ENCODE peak calls at places on chromosomes 12 and 14, in four cellular contexts. One of them, this sample, is unnamed.
A peak's percentile ranks its signal among the peaks of the same experiment; 100 is the strongest.

GRCh38 chr12:2876431-2877046 is 435 bp downstream of the FOXM1 start:
- DNase-seq in GM12878: no peak
- DNase-seq in K562: peak; percentile 47
- DNase-seq in endothelial cell of umbilical vein: no peak
- DNase-seq in this sample: no peak

GRCh38 chr14:99252940-99253868 is 18.8 kb downstream of the BCL11B start:
- DNase-seq in endothelial cell of umbilical vein: no peak
- DNase-seq in GM12878: no peak
- DNase-seq in K562: no peak
- DNase-seq in this sample: no peak

GRCh38 chr12:131865196-131865875 is 29.1 kb upstream of the ULK1 start:
- DNase-seq in GM12878: no peak
- DNase-seq in endothelial cell of umbilical vein: no peak
- DNase-seq in K562: no peak
- DNase-seq in this sample: peak; percentile 30

GRCh38 chr12:132597333-132598283 is 12.8 kb downstream of the LRCOL1 start:
- DNase-seq in K562: no peak
- DNase-seq in endothelial cell of umbilical vein: peak; percentile 53
- DNase-seq in GM12878: no peak
- DNase-seq in this sample: peak; percentile 23

GRCh38 chr12:68871899-68872298 is 61.1 kb downstream of the CPM start:
- DNase-seq in K562: no peak
- DNase-seq in GM12878: no peak
- DNase-seq in endothelial cell of umbilical vein: peak; percentile 11
- DNase-seq in this sample: peak; percentile 28

GRCh38 chr12:124537525-124538193 is 29.8 kb downstream of the NCOR2 start:
- DNase-seq in endothelial cell of umbilical vein: no peak
- DNase-seq in GM12878: no peak
- DNase-seq in K562: no peak
- DNase-seq in this sample: no peak

GRCh38 chr12:16600525-16600924 is 5.4 kb downstream of the LMO3 start:
- DNase-seq in K562: no peak
- DNase-seq in endothelial cell of umbilical vein: no peak
- DNase-seq in GM12878: no peak
- DNase-seq in this sample: no peak

GRCh38 chr12:110666892-110667291 is 22.0 kb downstream of the HVCN1 start:
- DNase-seq in K562: no peak
- DNase-seq in GM12878: no peak
- DNase-seq in endothelial cell of umbilical vein: no peak
- DNase-seq in this sample: no peak

GRCh38 chr14:29111554-29111953 is 345.0 kb downstream of the FOXG1 start:
- DNase-seq in endothelial cell of umbilical vein: peak; percentile 10
- DNase-seq in K562: no peak
- DNase-seq in GM12878: no peak
- DNase-seq in this sample: no peak

GRCh38 chr12:106251636-106252035 is 3.8 kb upstream of the CKAP4 start:
- DNase-seq in endothelial cell of umbilical vein: no peak
- DNase-seq in GM12878: no peak
- DNase-seq in K562: no peak
- DNase-seq in this sample: peak; percentile 56

GRCh38 chr14:104639889-104640548 is 35.4 kb upstream of the TMEM179 start:
- DNase-seq in GM12878: no peak
- DNase-seq in endothelial cell of umbilical vein: peak; percentile 55
- DNase-seq in K562: peak; percentile 80
- DNase-seq in this sample: peak; percentile 24

GRCh38 chr14:60250318-60251035 is 1.5 kb downstream of the PPM1A start:
- DNase-seq in K562: no peak
- DNase-seq in endothelial cell of umbilical vein: no peak
- DNase-seq in GM12878: no peak
- DNase-seq in this sample: peak; percentile 9

GRCh38 chr14:53670701-53671100 is 285.9 kb downstream of the BMP4 start:
- DNase-seq in endothelial cell of umbilical vein: no peak
- DNase-seq in K562: no peak
- DNase-seq in GM12878: no peak
- DNase-seq in this sample: peak; percentile 89

GRCh38 chr14:105475269-105475915 is 771 bp downstream of the CRIP2 start:
- DNase-seq in endothelial cell of umbilical vein: peak; percentile 77
- DNase-seq in GM12878: no peak
- DNase-seq in K562: no peak
- DNase-seq in this sample: peak; percentile 9

GRCh38 chr14:96100171-96101064 is 61.3 kb downstream of the C14orf132 start:
- DNase-seq in GM12878: peak; percentile 15
- DNase-seq in endothelial cell of umbilical vein: peak; percentile 64
- DNase-seq in K562: peak; percentile 75
- DNase-seq in this sample: peak; percentile 83

GRCh38 chr14:23861666-23862065 is 91.9 kb upstream of the DHRS4 start:
- DNase-seq in K562: peak; percentile 21
- DNase-seq in endothelial cell of umbilical vein: peak; percentile 7
- DNase-seq in GM12878: no peak
- DNase-seq in this sample: no peak

GRCh38 chr14:64891839-64892375 is 12.2 kb upstream of the SPTB start:
- DNase-seq in K562: peak; percentile 30
- DNase-seq in GM12878: peak; percentile 36
- DNase-seq in endothelial cell of umbilical vein: peak; percentile 72
- DNase-seq in this sample: peak; percentile 77

GRCh38 chr14:105773584-105773983 is 247.2 kb downstream of the TMEM121 start:
- DNase-seq in GM12878: no peak
- DNase-seq in K562: no peak
- DNase-seq in endothelial cell of umbilical vein: no peak
- DNase-seq in this sample: no peak

GRCh38 chr12:24948452-24948815 is 467 bp downstream of the BCAT1 start:
- DNase-seq in GM12878: peak; percentile 73
- DNase-seq in endothelial cell of umbilical vein: no peak
- DNase-seq in K562: peak; percentile 35
- DNase-seq in this sample: peak; percentile 54

GRCh38 chr12:29517265-29517664 is 19.8 kb upstream of the OVCH1 start:
- DNase-seq in endothelial cell of umbilical vein: no peak
- DNase-seq in GM12878: no peak
- DNase-seq in K562: peak; percentile 5
- DNase-seq in this sample: no peak

GRCh38 chr12:14905269-14906004 is 19.8 kb upstream of the MGP start:
- DNase-seq in K562: no peak
- DNase-seq in GM12878: no peak
- DNase-seq in endothelial cell of umbilical vein: peak; percentile 99
- DNase-seq in this sample: no peak

GRCh38 chr12:5166976-5167375 is 123.3 kb downstream of the KCNA5 start:
- DNase-seq in K562: no peak
- DNase-seq in GM12878: no peak
- DNase-seq in endothelial cell of umbilical vein: peak; percentile 4
- DNase-seq in this sample: peak; percentile 98

GRCh38 chr14:31336646-31337045 is 83.7 kb downstream of the HEATR5A start:
- DNase-seq in K562: no peak
- DNase-seq in GM12878: no peak
- DNase-seq in endothelial cell of umbilical vein: no peak
- DNase-seq in this sample: peak; percentile 71

GRCh38 chr12:131608740-131609665 is 101.9 kb upstream of the SFSWAP start:
- DNase-seq in endothelial cell of umbilical vein: peak; percentile 14
- DNase-seq in GM12878: no peak
- DNase-seq in K562: peak; percentile 80
- DNase-seq in this sample: peak; percentile 7

GRCh38 chr12:132186857-132187620 is 42.8 kb downstream of the NOC4L start:
- DNase-seq in endothelial cell of umbilical vein: no peak
- DNase-seq in K562: no peak
- DNase-seq in GM12878: no peak
- DNase-seq in this sample: no peak

GRCh38 chr12:82366182-82366581 is 7.9 kb downstream of the METTL25 start:
- DNase-seq in K562: no peak
- DNase-seq in GM12878: no peak
- DNase-seq in endothelial cell of umbilical vein: no peak
- DNase-seq in this sample: peak; percentile 47

GRCh38 chr12:5716221-5716620 is 228.8 kb downstream of the ANO2 start:
- DNase-seq in GM12878: no peak
- DNase-seq in endothelial cell of umbilical vein: peak; percentile 69
- DNase-seq in K562: no peak
- DNase-seq in this sample: peak; percentile 43

GRCh38 chr14:23862513-23862912 is 91.1 kb upstream of the DHRS4 start:
- DNase-seq in GM12878: no peak
- DNase-seq in K562: no peak
- DNase-seq in endothelial cell of umbilical vein: no peak
- DNase-seq in this sample: no peak

GRCh38 chr14:57189070-57189469 is 79.6 kb downstream of the EXOC5 start:
- DNase-seq in endothelial cell of umbilical vein: no peak
- DNase-seq in GM12878: no peak
- DNase-seq in K562: peak; percentile 13
- DNase-seq in this sample: peak; percentile 11

GRCh38 chr14:76261371-76261811 is 109.7 kb downstream of the GPATCH2L start:
- DNase-seq in GM12878: no peak
- DNase-seq in endothelial cell of umbilical vein: no peak
- DNase-seq in K562: no peak
- DNase-seq in this sample: peak; percentile 44

DNA sequence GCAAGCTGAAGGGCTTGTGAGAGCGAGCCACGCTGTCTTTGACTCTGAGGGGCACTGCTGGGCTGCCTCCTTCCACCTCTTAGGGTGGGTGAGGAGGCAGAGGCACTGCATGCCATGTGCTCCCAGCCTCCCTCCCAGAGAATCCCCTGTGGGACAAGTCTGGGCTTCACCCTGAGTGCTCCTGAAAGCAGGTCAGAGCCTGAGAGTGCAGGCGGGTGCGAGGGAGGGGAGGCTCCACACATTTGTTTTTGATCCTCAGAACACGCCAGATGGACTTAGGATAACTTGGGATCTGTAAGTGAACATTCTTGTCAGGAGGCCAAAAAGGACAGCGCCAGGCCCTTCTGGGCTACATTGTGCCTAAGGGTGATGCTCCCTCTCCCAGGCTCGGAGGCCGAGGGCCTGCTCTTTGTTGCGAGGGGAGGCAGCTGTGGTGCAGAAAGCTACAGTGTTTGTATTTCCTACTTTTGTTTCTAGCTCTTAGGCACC is 155.4 kb downstream of the TMX1 start:
- DNase-seq in K562: no peak
- DNase-seq in GM12878: no peak
- DNase-seq in endothelial cell of umbilical vein: peak; percentile 91
- DNase-seq in this sample: peak; percentile 89
- TF ChIP-seq FOS in K562: no peak
- TF ChIP-seq FOS in GM12878: no peak
- TF ChIP-seq FOS in endothelial cell of umbilical vein: no peak
- TF ChIP-seq FOS in this sample: no peak

GRCh38 chr14:70896317-70896716 is 10.9 kb upstream of the PCNX1 start:
- DNase-seq in endothelial cell of umbilical vein: no peak
- DNase-seq in K562: no peak
- DNase-seq in GM12878: no peak
- DNase-seq in this sample: no peak

GRCh38 chr14:70893062-70893841 is 14.0 kb upstream of the PCNX1 start:
- DNase-seq in GM12878: no peak
- DNase-seq in K562: no peak
- DNase-seq in endothelial cell of umbilical vein: no peak
- DNase-seq in this sample: no peak

GRCh38 chr14:70894868-70895267 is 12.4 kb upstream of the PCNX1 start:
- DNase-seq in K562: no peak
- DNase-seq in endothelial cell of umbilical vein: no peak
- DNase-seq in GM12878: no peak
- DNase-seq in this sample: peak; percentile 59

GRCh38 chr14:70891741-70892140 is 15.5 kb upstream of the PCNX1 start:
- DNase-seq in K562: no peak
- DNase-seq in endothelial cell of umbilical vein: no peak
- DNase-seq in GM12878: no peak
- DNase-seq in this sample: no peak

DNA sequence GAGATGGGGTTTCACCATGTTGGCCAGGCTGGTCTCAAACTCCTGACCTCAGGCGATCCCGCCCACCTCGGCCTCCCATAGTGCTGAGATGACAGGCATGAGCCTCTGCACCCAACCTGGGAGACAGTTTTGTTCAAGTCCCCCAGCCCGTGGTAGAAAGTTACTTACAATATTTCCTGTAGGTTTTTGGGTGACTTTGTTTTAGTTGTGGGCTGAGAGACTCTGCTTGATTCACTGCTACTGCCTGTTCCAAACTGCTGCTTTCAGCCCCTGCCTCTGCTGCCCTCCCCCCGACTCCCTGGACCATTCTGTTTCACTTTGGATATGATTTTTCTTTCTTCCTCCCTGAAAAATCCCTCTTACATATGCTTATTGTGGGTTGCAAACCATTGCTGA is 13.4 kb upstream of the PCNX1 start:
- DNase-seq in K562: no peak
- DNase-seq in GM12878: no peak
- DNase-seq in endothelial cell of umbilical vein: no peak
- DNase-seq in this sample: no peak
- TF ChIP-seq FOS in K562: no peak
- TF ChIP-seq FOS in GM12878: no peak
- TF ChIP-seq FOS in endothelial cell of umbilical vein: no peak
- TF ChIP-seq FOS in this sample: no peak

GRCh38 chr12:52181757-52182156 is 10.1 kb downstream of the KRT80 start:
- DNase-seq in GM12878: no peak
- DNase-seq in endothelial cell of umbilical vein: no peak
- DNase-seq in K562: no peak
- DNase-seq in this sample: peak; percentile 89
- TF ChIP-seq FOS in GM12878: no peak
- TF ChIP-seq FOS in endothelial cell of umbilical vein: no peak
- TF ChIP-seq FOS in K562: no peak
- TF ChIP-seq FOS in this sample: peak; percentile 76

GRCh38 chr12:39611818-39612217 is 7.8 kb downstream of the ABCD2 start:
- DNase-seq in endothelial cell of umbilical vein: no peak
- DNase-seq in GM12878: no peak
- DNase-seq in K562: no peak
- DNase-seq in this sample: no peak
- TF ChIP-seq FOS in endothelial cell of umbilical vein: no peak
- TF ChIP-seq FOS in GM12878: no peak
- TF ChIP-seq FOS in K562: no peak
- TF ChIP-seq FOS in this sample: no peak

GRCh38 chr12:122865268-122866231 is 30.3 kb downstream of the HIP1R start:
- DNase-seq in GM12878: no peak
- DNase-seq in K562: peak; percentile 39
- DNase-seq in endothelial cell of umbilical vein: peak; percentile 40
- DNase-seq in this sample: no peak
- TF ChIP-seq FOS in GM12878: no peak
- TF ChIP-seq FOS in K562: no peak
- TF ChIP-seq FOS in endothelial cell of umbilical vein: no peak
- TF ChIP-seq FOS in this sample: no peak

GRCh38 chr14:92883066-92883465 is 39.9 kb upstream of the CHGA start:
- DNase-seq in K562: no peak
- DNase-seq in GM12878: no peak
- DNase-seq in endothelial cell of umbilical vein: no peak
- DNase-seq in this sample: no peak

GRCh38 chr14:92877757-92878431 is 45.1 kb upstream of the CHGA start:
- DNase-seq in endothelial cell of umbilical vein: peak; percentile 67
- DNase-seq in GM12878: no peak
- DNase-seq in K562: no peak
- DNase-seq in this sample: no peak

GRCh38 chr14:92884410-92884809 is 38.5 kb upstream of the CHGA start:
- DNase-seq in K562: no peak
- DNase-seq in GM12878: no peak
- DNase-seq in endothelial cell of umbilical vein: no peak
- DNase-seq in this sample: no peak

GRCh38 chr14:92880351-92880750 is 42.6 kb upstream of the CHGA start:
- DNase-seq in endothelial cell of umbilical vein: no peak
- DNase-seq in GM12878: no peak
- DNase-seq in K562: no peak
- DNase-seq in this sample: no peak

DNA sequence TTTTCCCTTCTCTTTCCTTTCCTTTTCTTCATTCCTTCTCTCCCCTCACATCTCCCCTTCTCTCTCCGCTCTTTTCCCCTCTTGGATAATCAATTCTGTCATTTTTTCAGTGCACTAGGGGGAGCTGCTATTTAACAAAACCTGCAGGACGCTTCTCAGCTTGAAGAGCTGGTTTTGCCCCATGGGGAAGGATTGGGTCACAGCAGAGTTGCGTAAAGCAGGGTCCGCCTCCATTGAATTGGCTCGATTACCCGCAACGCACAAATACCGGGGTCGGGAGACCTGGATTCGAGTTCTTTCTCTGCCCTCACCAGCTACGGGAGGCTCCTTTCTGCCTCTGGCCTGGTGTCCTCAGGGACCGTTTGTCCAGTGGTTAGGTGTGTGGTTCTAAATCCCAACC is 42.1 kb upstream of the CHGA start:
- DNase-seq in K562: peak; percentile 23
- DNase-seq in endothelial cell of umbilical vein: peak; percentile 20
- DNase-seq in GM12878: no peak
- DNase-seq in this sample: peak; percentile 2
- TF ChIP-seq FOS in K562: no peak
- TF ChIP-seq FOS in endothelial cell of umbilical vein: no peak
- TF ChIP-seq FOS in GM12878: no peak
- TF ChIP-seq FOS in this sample: no peak

This sample was measured in IMR-90.